ENCODE peak calls at places on chromosome 1, in five cellular contexts. C is H1, W is neuronal stem cell, I is mesenchymal stem cell, Z is trophoblast cell. U is an unnamed sample.

GRCh38 chr1:25952851-25953401 is 44.9 kb downstream of the PAFAH2 start:
- DNase-seq in I (peak; percentile 17), W (no peak), C (no peak), Z (no peak), U (no peak)

GRCh38 chr1:205989786-205990185 is 13.4 kb downstream of the RAB7B start:
- DNase-seq in W (no peak), Z (no peak), I (no peak), C (no peak), U (no peak)

GRCh38 chr1:223487514-223488259 is 94.5 kb downstream of the CCDC185 start:
- DNase-seq in Z (no peak), I (no peak), W (no peak), C (no peak), U (no peak)

GRCh38 chr1:167413328-167413727 is 105.0 kb downstream of the CD247 start:
- DNase-seq in C (no peak), Z (no peak), W (no peak), I (no peak), U (no peak)

GRCh38 chr1:30812093-30812492 is 54.5 kb upstream of the LAPTM5 start:
- DNase-seq in W (no peak), C (no peak), I (no peak), Z (no peak), U (no peak)

GRCh38 chr1:61742620-61743431 is 546 bp downstream of the PATJ start:
- DNase-seq in Z (peak; percentile 54), W (peak; percentile 36), I (peak; percentile 50), C (no peak), U (peak; percentile 35)

GRCh38 chr1:156887324-156887723 is 6.2 kb upstream of the PEAR1 start:
- DNase-seq in C (no peak), I (no peak), W (no peak), Z (no peak), U (no peak)

GRCh38 chr1:159873546-159873945 is 11.1 kb upstream of the VSIG8 start:
- DNase-seq in W (no peak), C (no peak), Z (no peak), I (no peak), U (no peak)

GRCh38 chr1:245538671-245539070 is 383.9 kb downstream of the KIF26B start:
- DNase-seq in Z (peak; percentile 53), I (no peak), C (no peak), W (no peak), U (no peak)

GRCh38 chr1:230195199-230195598 is 128.2 kb downstream of the GALNT2 start:
- DNase-seq in I (no peak), W (no peak), C (no peak), Z (no peak), U (no peak)

GRCh38 chr1:30149226-30149625 is 574.2 kb downstream of the MATN1 start:
- DNase-seq in Z (no peak), C (no peak), I (no peak), W (no peak), U (no peak)

GRCh38 chr1:180603223-180603849 is 28.5 kb upstream of the XPR1 start:
- DNase-seq in C (no peak), Z (no peak), I (no peak), W (no peak), U (no peak)

GRCh38 chr1:147202576-147202975 is 22.6 kb downstream of the FMO5 start:
- DNase-seq in Z (peak; percentile 41), I (no peak), W (no peak), C (no peak), U (no peak)

GRCh38 chr1:219699870-219700269 is 87.0 kb upstream of the ZC3H11B start:
- DNase-seq in W (no peak), Z (peak; percentile 17), C (no peak), I (peak; percentile 66), U (no peak)

GRCh38 chr1:209704584-209704983 is at the start of gene HSD11B1:
- DNase-seq in Z (peak; percentile 7), W (no peak), I (peak; percentile 90), C (no peak), U (no peak)

GRCh38 chr1:218259800-218260199 is 25.3 kb upstream of the RRP15 start:
- DNase-seq in C (no peak), W (no peak), I (no peak), Z (peak; percentile 69), U (no peak)

GRCh38 chr1:218257971-218258370 is 27.1 kb upstream of the RRP15 start:
- DNase-seq in W (no peak), Z (no peak), C (no peak), I (no peak), U (no peak)

GRCh38 chr1:218266356-218266755 is 18.7 kb upstream of the RRP15 start:
- DNase-seq in C (no peak), I (no peak), W (no peak), Z (no peak), U (no peak)

GRCh38 chr1:218259339-218259738 is 25.8 kb upstream of the RRP15 start:
- DNase-seq in W (no peak), C (no peak), Z (no peak), I (no peak), U (no peak)

DNA sequence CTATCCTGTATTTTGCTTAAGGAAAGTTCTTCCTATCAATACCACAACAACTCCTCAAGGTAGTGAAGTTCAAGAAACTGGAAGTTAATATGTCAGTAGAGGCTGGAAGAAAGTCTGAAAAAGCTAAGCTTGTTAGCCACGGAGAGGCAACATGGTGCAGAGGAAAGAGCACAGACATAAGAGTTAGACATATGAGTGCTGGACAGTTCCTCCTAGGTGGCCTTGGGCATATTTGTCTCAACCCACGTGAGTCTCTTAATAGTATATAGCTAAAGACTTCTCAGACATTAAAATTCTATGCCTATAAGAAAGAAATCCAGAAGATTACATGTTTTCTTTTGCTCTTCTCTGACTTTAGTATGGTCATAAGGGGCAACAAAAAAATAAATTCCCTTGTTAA is 22.8 kb upstream of the RRP15 start:
- DNase-seq in C (no peak), Z (peak; percentile 5), W (no peak), I (no peak), U (no peak)
- H2BK12ac ChIP-seq in C (no peak overlapping the region), Z (no peak overlapping the region), W (no peak overlapping the region), I (no peak overlapping the region), U (no peak overlapping the region)

GRCh38 chr1:37506740-37507139 is 7.8 kb downstream of the MEAF6 start:
- DNase-seq in Z (no peak), C (no peak), I (no peak), W (no peak), U (no peak)

GRCh38 chr1:37498872-37499617 is 15.5 kb downstream of the MEAF6 start:
- DNase-seq in W (no peak), Z (no peak), C (no peak), I (peak; percentile 45), U (no peak)

GRCh38 chr1:37497832-37498231 is 16.7 kb downstream of the MEAF6 start:
- DNase-seq in Z (no peak), C (no peak), W (no peak), I (no peak), U (no peak)

GRCh38 chr1:37502104-37502503 is 12.5 kb downstream of the MEAF6 start:
- DNase-seq in I (no peak), Z (no peak), C (no peak), W (no peak), U (no peak)

GRCh38 chr1:37501661-37502060 is 12.9 kb downstream of the MEAF6 start:
- DNase-seq in I (no peak), C (no peak), Z (no peak), W (no peak), U (no peak)
- H2BK12ac ChIP-seq in I (no peak overlapping the region), C (no peak overlapping the region), Z (no peak overlapping the region), W (no peak overlapping the region), U (no peak overlapping the region)

GRCh38 chr1:172812118-172812517 is 153.2 kb downstream of the FASLG start:
- DNase-seq in Z (no peak), C (no peak), I (no peak), W (no peak), U (no peak)

GRCh38 chr1:172813330-172813729 is 154.4 kb downstream of the FASLG start:
- DNase-seq in I (no peak), C (no peak), Z (no peak), W (no peak), U (no peak)

GRCh38 chr1:172811698-172812097 is 152.8 kb downstream of the FASLG start:
- DNase-seq in W (no peak), C (no peak), Z (no peak), I (no peak), U (no peak)

GRCh38 chr1:172810480-172810879 is 151.6 kb downstream of the FASLG start:
- DNase-seq in W (no peak), I (no peak), C (no peak), Z (no peak), U (no peak)

DNA sequence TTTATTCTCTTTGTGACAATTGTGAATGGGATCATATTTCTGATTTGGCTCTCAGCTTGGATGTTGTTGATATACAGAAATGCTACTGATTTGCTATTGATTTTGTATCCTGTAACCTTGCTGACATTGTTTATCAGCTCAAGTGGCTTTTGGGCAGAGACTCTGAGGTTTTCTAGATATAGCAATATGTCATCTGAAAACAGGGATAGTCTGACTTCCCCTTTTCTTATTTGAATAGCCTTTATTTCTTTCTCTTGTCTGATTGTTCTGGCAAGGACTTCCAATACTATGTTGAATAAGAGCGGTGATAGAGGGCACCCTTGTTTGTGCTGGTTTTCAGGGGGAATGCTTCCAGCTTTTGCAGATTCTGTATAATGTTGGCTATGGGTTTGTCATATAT is 150.8 kb downstream of the FASLG start:
- DNase-seq in Z (no peak), C (no peak), I (no peak), W (no peak), U (no peak)
- H2BK12ac ChIP-seq in Z (no peak overlapping the region), C (no peak overlapping the region), I (no peak overlapping the region), W (no peak overlapping the region), U (no peak overlapping the region)

GRCh38 chr1:201717286-201717685 is 111.7 kb upstream of the IPO9 start:
- DNase-seq in Z (no peak), C (no peak), I (no peak), W (no peak), U (no peak)
- H2BK12ac ChIP-seq in Z (peak overlapping the region; percentile 20), C (no peak overlapping the region), I (peak overlapping the region; percentile 38), W (no peak overlapping the region), U (no peak overlapping the region)